ENCODE peak calls at places on chromosomes 4 and X, in five cellular contexts. W is mesenchymal stem cell, H is heart left ventricle, D is K562, Q is aorta. T is an unnamed sample.

GRCh38 chr4:77190053-77190452 is 33.0 kb downstream of the CCNG2 start:
- DNase-seq in Q (no peak), D (no peak), W (no peak), H (no peak), T (no peak)

GRCh38 chr4:7845493-7846124 is 94.1 kb downstream of the AFAP1 start:
- DNase-seq in D (no peak), W (no peak), Q (no peak), H (no peak), T (no peak)

GRCh38 chr4:131430302-131430701 is 1718.8 kb upstream of the PCDH10 start:
- DNase-seq in Q (no peak), W (no peak), H (no peak), D (no peak), T (no peak)

GRCh38 chr4:25310066-25310824 is 2.3 kb upstream of the ZCCHC4 start:
- DNase-seq in W (no peak), Q (no peak), D (no peak), H (no peak), T (no peak)

GRCh38 chr4:143186202-143186601 is 1.5 kb downstream of the USP38 start:
- DNase-seq in H (no peak), D (no peak), Q (no peak), W (peak; percentile 77), T (no peak)

GRCh38 chr4:186946682-186947294 is 223.1 kb upstream of the FAT1 start:
- DNase-seq in D (peak; percentile 42), W (peak; percentile 54), Q (no peak), H (no peak), T (peak; percentile 79)

GRCh38 chr4:173538148-173538902 is 8.3 kb upstream of the HAND2 start:
- DNase-seq in W (peak; percentile 72), Q (peak; percentile 82), H (peak; percentile 63), D (no peak), T (no peak)

GRCh38 chr4:139300431-139301142 is 718 bp upstream of the NAA15 start:
- DNase-seq in Q (no peak), H (no peak), W (peak; percentile 81), D (peak; percentile 36), T (peak; percentile 22)

GRCh38 chr4:71568131-71568530 is 215.7 kb downstream of the GC start:
- DNase-seq in W (no peak), H (no peak), D (no peak), Q (no peak), T (no peak)

GRCh38 chr4:133969202-133969873 is 232.3 kb downstream of the PABPC4L start:
- DNase-seq in W (peak; percentile 50), Q (no peak), D (peak; percentile 2), H (peak; percentile 53), T (no peak)

GRCh38 chr4:71732706-71733105 is 51.2 kb downstream of the GC start:
- DNase-seq in D (peak; percentile 16), W (peak; percentile 50), H (no peak), Q (no peak), T (no peak)

GRCh38 chr4:162360369-162361149 is 196.8 kb upstream of the FSTL5 start:
- DNase-seq in W (no peak), D (no peak), H (no peak), Q (no peak), T (no peak)

GRCh38 chrX:152912121-152912520 is 14.3 kb downstream of the ZNF185 start:
- DNase-seq in Q (no peak), H (no peak), W (no peak), D (peak; percentile 51), T (no peak)

GRCh38 chrX:134732676-134733075 is 74.4 kb upstream of the PLAC1 start:
- DNase-seq in D (no peak), W (no peak), H (no peak), Q (no peak), T (no peak)

GRCh38 chrX:108304210-108304609 is 134.0 kb downstream of the COL4A6 start:
- DNase-seq in D (peak; percentile 18), Q (no peak), W (peak; percentile 29), H (no peak), T (no peak)

GRCh38 chr4:56979674-56980073 is 978 bp downstream of the POLR2B start:
- DNase-seq in W (peak; percentile 76), H (no peak), D (no peak), Q (no peak), T (no peak)

GRCh38 chr4:128387600-128388351 is 100.2 kb upstream of the PGRMC2 start:
- DNase-seq in H (no peak), D (no peak), Q (no peak), W (peak; percentile 37), T (no peak)

GRCh38 chr4:148542922-148543623 is 100.9 kb upstream of the NR3C2 start:
- DNase-seq in Q (no peak), W (no peak), D (no peak), H (no peak), T (no peak)

GRCh38 chrX:115892787-115893671 is 277.5 kb upstream of the AGTR2 start:
- DNase-seq in H (no peak), Q (peak; percentile 79), W (peak; percentile 20), D (peak; percentile 46), T (peak; percentile 78)

GRCh38 chr4:75953509-75953908 is 12.7 kb upstream of the NAAA start:
- DNase-seq in H (no peak), D (no peak), W (no peak), Q (no peak), T (no peak)

GRCh38 chr4:155371432-155372043 is 5.2 kb downstream of the MAP9 start:
- DNase-seq in H (no peak), Q (no peak), W (peak; percentile 47), D (no peak), T (no peak)

GRCh38 chr4:41835321-41835995 is 86.9 kb upstream of the PHOX2B start:
- DNase-seq in D (no peak), Q (no peak), W (no peak), H (no peak), T (no peak)

GRCh38 chr4:119296356-119296755 is 25.6 kb downstream of the FABP2 start:
- DNase-seq in H (no peak), W (no peak), Q (no peak), D (no peak), T (no peak)

GRCh38 chrX:149512225-149512885 is 7.2 kb upstream of the IDS start:
- DNase-seq in W (peak; percentile 65), D (peak; percentile 60), Q (no peak), H (peak; percentile 31), T (peak; percentile 65)

GRCh38 chrX:140661657-140662056 is 47.9 kb upstream of the LINC00632 start:
- DNase-seq in H (no peak), Q (no peak), W (no peak), D (no peak), T (no peak)

GRCh38 chr4:168449740-168450442 is 30.4 kb downstream of the DDX60L start:
- DNase-seq in D (no peak), H (no peak), W (peak; percentile 97), Q (no peak), T (no peak)

GRCh38 chr4:40678421-40678820 is 48.8 kb upstream of the RBM47 start:
- DNase-seq in W (no peak), Q (no peak), D (no peak), H (no peak), T (no peak)

GRCh38 chrX:53950130-53950733 is 94.0 kb downstream of the PHF8 start:
- DNase-seq in H (no peak), D (no peak), W (no peak), Q (no peak), T (no peak)

GRCh38 chr4:37392540-37393255 is 148.2 kb downstream of the NWD2 start:
- DNase-seq in W (no peak), Q (no peak), D (no peak), H (peak; percentile 62), T (peak; percentile 47)

GRCh38 chrX:46317158-46317557 is 228.1 kb downstream of the ZNF674 start:
- DNase-seq in D (no peak), Q (no peak), W (no peak), H (no peak), T (no peak)

GRCh38 chr4:185773419-185773818 is 38.6 kb downstream of the SORBS2 start:
- DNase-seq in W (no peak), D (no peak), Q (peak; percentile 85), H (peak; percentile 45), T (peak; percentile 67)

GRCh38 chr4:86720508-86721068 is 126.5 kb downstream of the PTPN13 start:
- DNase-seq in D (no peak), Q (no peak), W (no peak), H (no peak), T (no peak)

GRCh38 chr4:31045724-31046318 is 325.7 kb downstream of the PCDH7 start:
- DNase-seq in W (no peak), Q (no peak), H (no peak), D (no peak), T (peak; percentile 13)

GRCh38 chrX:15146515-15146914 is 123.4 kb downstream of the ASB9 start:
- DNase-seq in Q (no peak), H (peak; percentile 3), D (peak; percentile 21), W (peak; percentile 12), T (no peak)

GRCh38 chrX:75655627-75656026 is 129.4 kb downstream of the MAGEE2 start:
- DNase-seq in Q (no peak), D (no peak), H (no peak), W (no peak), T (no peak)
- H3K4me3 ChIP-seq in Q (no peak overlapping the region), D (no peak overlapping the region), H (no peak overlapping the region), W (no peak overlapping the region), T (no peak overlapping the region)

DNA sequence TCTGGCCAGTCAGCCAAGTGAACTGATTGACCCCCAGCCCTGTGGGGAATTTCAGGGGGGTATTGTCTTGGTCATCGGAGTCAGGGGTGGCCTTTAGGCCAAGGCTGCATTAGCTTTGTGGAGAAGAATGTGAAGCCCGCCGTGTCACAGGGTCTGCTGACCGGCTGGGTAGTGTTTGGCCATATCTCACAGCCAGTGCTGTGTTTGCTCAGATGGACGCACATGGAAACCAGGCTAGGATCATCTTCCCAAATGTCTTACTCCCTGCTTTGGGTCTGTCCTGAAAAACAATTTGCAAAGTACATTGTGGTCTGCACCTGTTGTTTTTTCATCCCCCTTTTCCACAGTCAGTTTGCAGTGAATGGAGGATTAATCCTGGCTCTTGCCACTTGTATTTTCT is 13.0 kb downstream of the TMEM164 start:
- DNase-seq in Q (no peak), D (no peak), W (no peak), H (no peak), T (no peak)
- H3K4me1 ChIP-seq in Q (peaks cover 2% of the 10 kb centered on the region), D (peaks cover 2% of the 10 kb centered on the region), W (no peaks in the 10 kb centered on the region), H (no peaks in the 10 kb centered on the region), T (peaks cover 4% of the 10 kb centered on the region)

GRCh38 chr4:158130204-158130603 is 42.6 kb downstream of the GASK1B start:
- DNase-seq in D (no peak), Q (no peak), W (no peak), H (no peak), T (no peak)
- H3K27ac ChIP-seq in D (no peak overlapping the region), Q (no peak overlapping the region), W (no peak overlapping the region), H (no peak overlapping the region), T (no peak overlapping the region)

DNA sequence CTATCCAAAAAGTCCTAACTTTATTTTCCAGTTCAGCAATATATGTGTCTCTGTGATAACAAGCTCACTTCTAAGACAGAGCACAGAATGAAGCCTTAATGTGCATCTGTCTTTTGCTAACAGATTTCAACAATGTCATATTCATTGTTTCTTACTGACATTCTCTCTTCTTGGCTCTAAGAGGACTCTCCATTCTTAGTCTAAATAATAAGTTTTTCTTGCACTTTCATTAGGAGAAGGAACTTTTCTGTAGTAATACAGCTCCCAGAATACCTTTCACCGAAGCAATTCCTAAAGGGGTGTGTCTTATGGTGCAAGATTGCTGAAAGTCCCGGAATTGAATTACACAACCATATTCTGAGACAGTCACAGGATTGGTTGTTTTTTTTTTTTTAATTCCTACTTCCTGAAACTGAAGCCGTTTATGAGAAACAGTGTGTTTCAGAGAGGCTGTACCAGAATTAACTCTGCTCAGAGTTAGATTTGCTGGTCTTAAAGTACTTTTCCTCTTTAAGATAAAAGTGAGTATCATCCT is at the start of gene ALPK1:
- DNase-seq in H (peak; percentile 20), W (peak; percentile 92), D (peak; percentile 60), Q (no peak), T (no peak)
- H3K4me3 ChIP-seq in H (peak within 1 kb of the TSS; percentile 47), W (peak within 1 kb of the TSS; percentile 86), D (peak within 1 kb of the TSS; percentile 32), Q (peak within 1 kb of the TSS; percentile 74), T (peak within 1 kb of the TSS; percentile 7)

GRCh38 chr4:165289429-165289785 is 38.1 kb upstream of the MSMO1 start:
- DNase-seq in Q (no peak), W (peak; percentile 6), D (no peak), H (no peak), T (no peak)
- H3K4me1 ChIP-seq in Q (no peaks in the 10 kb centered on the region), W (no peaks in the 10 kb centered on the region), D (no peaks in the 10 kb centered on the region), H (no peaks in the 10 kb centered on the region), T (no peaks in the 10 kb centered on the region)